ENCODE peak calls at places on chromosomes 3 and 15, in eight cellular contexts. One of them, this sample, is unnamed.

GRCh38 chr3:66431494-66431893 is 69.3 kb downstream of the LRIG1 start:
- DNase-seq in activated CD4-positive, alpha-beta T cell treated with anti-CD3 and anti-CD28 coated beads for 4 hours: no peak
- DNase-seq in Kasumi-1: no peak
- DNase-seq in pancreas: no peak
- DNase-seq in HTR-8/SVneo: no peak
- DNase-seq in stimulated activated CD8-positive, alpha-beta memory T cell treated with anti-CD3 and anti-CD28 coated beads, Interleukin-15, amount 100 ng/mL, for 4 hours: no peak
- DNase-seq in NT2/D1: no peak
- DNase-seq in upper lobe of right lung: no peak
- DNase-seq in this sample: no peak

GRCh38 chr3:126124148-126124868 is 40.4 kb upstream of the SLC41A3 start:
- DNase-seq in activated CD4-positive, alpha-beta T cell treated with anti-CD3 and anti-CD28 coated beads for 4 hours: no peak
- DNase-seq in Kasumi-1: no peak
- DNase-seq in pancreas: peak
- DNase-seq in HTR-8/SVneo: no peak
- DNase-seq in stimulated activated CD8-positive, alpha-beta memory T cell treated with anti-CD3 and anti-CD28 coated beads, Interleukin-15, amount 100 ng/mL, for 4 hours: no peak
- DNase-seq in NT2/D1: no peak
- DNase-seq in upper lobe of right lung: peak
- DNase-seq in this sample: no peak

GRCh38 chr3:2706836-2707210 is 403.4 kb downstream of the IL5RA start:
- DNase-seq in activated CD4-positive, alpha-beta T cell treated with anti-CD3 and anti-CD28 coated beads for 4 hours: no peak
- DNase-seq in Kasumi-1: no peak
- DNase-seq in pancreas: no peak
- DNase-seq in HTR-8/SVneo: no peak
- DNase-seq in stimulated activated CD8-positive, alpha-beta memory T cell treated with anti-CD3 and anti-CD28 coated beads, Interleukin-15, amount 100 ng/mL, for 4 hours: no peak
- DNase-seq in NT2/D1: no peak
- DNase-seq in upper lobe of right lung: no peak
- DNase-seq in this sample: no peak

GRCh38 chr3:159200176-159200575 is 398.3 kb downstream of the MFSD1 start:
- DNase-seq in activated CD4-positive, alpha-beta T cell treated with anti-CD3 and anti-CD28 coated beads for 4 hours: no peak
- DNase-seq in Kasumi-1: peak
- DNase-seq in pancreas: no peak
- DNase-seq in HTR-8/SVneo: peak
- DNase-seq in stimulated activated CD8-positive, alpha-beta memory T cell treated with anti-CD3 and anti-CD28 coated beads, Interleukin-15, amount 100 ng/mL, for 4 hours: no peak
- DNase-seq in NT2/D1: no peak
- DNase-seq in upper lobe of right lung: no peak
- DNase-seq in this sample: peak

GRCh38 chr15:80404719-80405553 is 754 bp downstream of the ARNT2 start:
- DNase-seq in activated CD4-positive, alpha-beta T cell treated with anti-CD3 and anti-CD28 coated beads for 4 hours: no peak
- DNase-seq in Kasumi-1: no peak
- DNase-seq in pancreas: no peak
- DNase-seq in HTR-8/SVneo: peak
- DNase-seq in stimulated activated CD8-positive, alpha-beta memory T cell treated with anti-CD3 and anti-CD28 coated beads, Interleukin-15, amount 100 ng/mL, for 4 hours: no peak
- DNase-seq in NT2/D1: no peak
- DNase-seq in upper lobe of right lung: peak
- DNase-seq in this sample: no peak

GRCh38 chr15:90481023-90481422 is 48.7 kb upstream of the CRTC3 start:
- DNase-seq in activated CD4-positive, alpha-beta T cell treated with anti-CD3 and anti-CD28 coated beads for 4 hours: no peak
- DNase-seq in Kasumi-1: peak
- DNase-seq in pancreas: no peak
- DNase-seq in HTR-8/SVneo: no peak
- DNase-seq in stimulated activated CD8-positive, alpha-beta memory T cell treated with anti-CD3 and anti-CD28 coated beads, Interleukin-15, amount 100 ng/mL, for 4 hours: no peak
- DNase-seq in NT2/D1: no peak
- DNase-seq in upper lobe of right lung: no peak
- DNase-seq in this sample: peak

GRCh38 chr15:33234019-33234418 is 39.5 kb upstream of the FMN1 start:
- DNase-seq in activated CD4-positive, alpha-beta T cell treated with anti-CD3 and anti-CD28 coated beads for 4 hours: no peak
- DNase-seq in Kasumi-1: peak
- DNase-seq in pancreas: no peak
- DNase-seq in HTR-8/SVneo: peak
- DNase-seq in stimulated activated CD8-positive, alpha-beta memory T cell treated with anti-CD3 and anti-CD28 coated beads, Interleukin-15, amount 100 ng/mL, for 4 hours: no peak
- DNase-seq in NT2/D1: no peak
- DNase-seq in upper lobe of right lung: no peak
- DNase-seq in this sample: peak

GRCh38 chr15:67276666-67277065 is 22.1 kb downstream of the IQCH start:
- DNase-seq in activated CD4-positive, alpha-beta T cell treated with anti-CD3 and anti-CD28 coated beads for 4 hours: no peak
- DNase-seq in Kasumi-1: no peak
- DNase-seq in pancreas: no peak
- DNase-seq in HTR-8/SVneo: no peak
- DNase-seq in stimulated activated CD8-positive, alpha-beta memory T cell treated with anti-CD3 and anti-CD28 coated beads, Interleukin-15, amount 100 ng/mL, for 4 hours: no peak
- DNase-seq in NT2/D1: no peak
- DNase-seq in upper lobe of right lung: no peak
- DNase-seq in this sample: no peak

GRCh38 chr15:39584662-39585393 is 3.9 kb downstream of the THBS1 start:
- DNase-seq in activated CD4-positive, alpha-beta T cell treated with anti-CD3 and anti-CD28 coated beads for 4 hours: no peak
- DNase-seq in Kasumi-1: no peak
- DNase-seq in pancreas: no peak
- DNase-seq in HTR-8/SVneo: no peak
- DNase-seq in stimulated activated CD8-positive, alpha-beta memory T cell treated with anti-CD3 and anti-CD28 coated beads, Interleukin-15, amount 100 ng/mL, for 4 hours: no peak
- DNase-seq in NT2/D1: no peak
- DNase-seq in upper lobe of right lung: no peak
- DNase-seq in this sample: no peak

GRCh38 chr3:102057781-102058421 is 208.6 kb downstream of the NFKBIZ start:
- DNase-seq in activated CD4-positive, alpha-beta T cell treated with anti-CD3 and anti-CD28 coated beads for 4 hours: peak
- DNase-seq in Kasumi-1: no peak
- DNase-seq in pancreas: no peak
- DNase-seq in HTR-8/SVneo: no peak
- DNase-seq in stimulated activated CD8-positive, alpha-beta memory T cell treated with anti-CD3 and anti-CD28 coated beads, Interleukin-15, amount 100 ng/mL, for 4 hours: no peak
- DNase-seq in NT2/D1: no peak
- DNase-seq in upper lobe of right lung: no peak
- DNase-seq in this sample: no peak

GRCh38 chr3:109081746-109082510 is 36.0 kb downstream of the MORC1 start:
- DNase-seq in activated CD4-positive, alpha-beta T cell treated with anti-CD3 and anti-CD28 coated beads for 4 hours: peak
- DNase-seq in Kasumi-1: peak
- DNase-seq in pancreas: peak
- DNase-seq in HTR-8/SVneo: peak
- DNase-seq in stimulated activated CD8-positive, alpha-beta memory T cell treated with anti-CD3 and anti-CD28 coated beads, Interleukin-15, amount 100 ng/mL, for 4 hours: no peak
- DNase-seq in NT2/D1: peak
- DNase-seq in upper lobe of right lung: no peak
- DNase-seq in this sample: peak

GRCh38 chr15:66785637-66786036 is 83.6 kb downstream of the SMAD6 start:
- DNase-seq in activated CD4-positive, alpha-beta T cell treated with anti-CD3 and anti-CD28 coated beads for 4 hours: no peak
- DNase-seq in Kasumi-1: no peak
- DNase-seq in pancreas: no peak
- DNase-seq in HTR-8/SVneo: no peak
- DNase-seq in stimulated activated CD8-positive, alpha-beta memory T cell treated with anti-CD3 and anti-CD28 coated beads, Interleukin-15, amount 100 ng/mL, for 4 hours: no peak
- DNase-seq in NT2/D1: no peak
- DNase-seq in upper lobe of right lung: no peak
- DNase-seq in this sample: no peak

GRCh38 chr3:8554725-8555621 is 53.4 kb downstream of the LMCD1 start:
- DNase-seq in activated CD4-positive, alpha-beta T cell treated with anti-CD3 and anti-CD28 coated beads for 4 hours: no peak
- DNase-seq in Kasumi-1: no peak
- DNase-seq in pancreas: no peak
- DNase-seq in HTR-8/SVneo: no peak
- DNase-seq in stimulated activated CD8-positive, alpha-beta memory T cell treated with anti-CD3 and anti-CD28 coated beads, Interleukin-15, amount 100 ng/mL, for 4 hours: no peak
- DNase-seq in NT2/D1: peak
- DNase-seq in upper lobe of right lung: no peak
- DNase-seq in this sample: no peak

GRCh38 chr15:48859426-48859825 is 18.5 kb upstream of the EID1 start:
- DNase-seq in activated CD4-positive, alpha-beta T cell treated with anti-CD3 and anti-CD28 coated beads for 4 hours: no peak
- DNase-seq in Kasumi-1: no peak
- DNase-seq in pancreas: no peak
- DNase-seq in HTR-8/SVneo: no peak
- DNase-seq in stimulated activated CD8-positive, alpha-beta memory T cell treated with anti-CD3 and anti-CD28 coated beads, Interleukin-15, amount 100 ng/mL, for 4 hours: no peak
- DNase-seq in NT2/D1: no peak
- DNase-seq in upper lobe of right lung: no peak
- DNase-seq in this sample: no peak

GRCh38 chr3:54931182-54931581 is 3.3 kb upstream of the LRTM1 start:
- DNase-seq in activated CD4-positive, alpha-beta T cell treated with anti-CD3 and anti-CD28 coated beads for 4 hours: no peak
- DNase-seq in Kasumi-1: no peak
- DNase-seq in pancreas: no peak
- DNase-seq in HTR-8/SVneo: no peak
- DNase-seq in stimulated activated CD8-positive, alpha-beta memory T cell treated with anti-CD3 and anti-CD28 coated beads, Interleukin-15, amount 100 ng/mL, for 4 hours: no peak
- DNase-seq in NT2/D1: no peak
- DNase-seq in upper lobe of right lung: no peak
- DNase-seq in this sample: peak

GRCh38 chr3:123805504-123805903 is 78.6 kb downstream of the MYLK start:
- DNase-seq in activated CD4-positive, alpha-beta T cell treated with anti-CD3 and anti-CD28 coated beads for 4 hours: no peak
- DNase-seq in Kasumi-1: no peak
- DNase-seq in pancreas: no peak
- DNase-seq in HTR-8/SVneo: no peak
- DNase-seq in stimulated activated CD8-positive, alpha-beta memory T cell treated with anti-CD3 and anti-CD28 coated beads, Interleukin-15, amount 100 ng/mL, for 4 hours: no peak
- DNase-seq in NT2/D1: no peak
- DNase-seq in upper lobe of right lung: no peak
- DNase-seq in this sample: peak

GRCh38 chr3:141415959-141416358 is 47.7 kb downstream of the ZBTB38 start:
- DNase-seq in activated CD4-positive, alpha-beta T cell treated with anti-CD3 and anti-CD28 coated beads for 4 hours: no peak
- DNase-seq in Kasumi-1: no peak
- DNase-seq in pancreas: no peak
- DNase-seq in HTR-8/SVneo: no peak
- DNase-seq in stimulated activated CD8-positive, alpha-beta memory T cell treated with anti-CD3 and anti-CD28 coated beads, Interleukin-15, amount 100 ng/mL, for 4 hours: no peak
- DNase-seq in NT2/D1: no peak
- DNase-seq in upper lobe of right lung: no peak
- DNase-seq in this sample: no peak

This sample was measured in OCI-M1.